ENCODE peak calls at places on chromosomes 3 and 15, in six cellular contexts. C is GM23338, W is WTC11, G is HepG2, A is K562, N is H1. S is an unnamed sample.

GRCh38 chr15:86021281-86022264 is 58.1 kb upstream of the AGBL1 start:
- DNase-seq in C (no peak), G (no peak), W (no peak), A (no peak), N (no peak), S (no peak)

GRCh38 chr15:34900748-34901147 is 68.8 kb downstream of the AQR start:
- DNase-seq in W (no peak), N (no peak), C (no peak), G (no peak), A (no peak), S (no peak)

GRCh38 chr3:161268601-161269000 is 47.5 kb downstream of the NMD3 start:
- DNase-seq in A (no peak), C (no peak), W (no peak), N (no peak), G (no peak), S (no peak)

GRCh38 chr3:129663045-129663446 is 56.6 kb upstream of the PLXND1 start:
- DNase-seq in N (peak), G (peak), W (no peak), C (peak), A (no peak), S (no peak)

GRCh38 chr3:70916375-70917055 is 604.1 kb upstream of the MDFIC2 start:
- DNase-seq in W (no peak), N (no peak), A (peak), G (peak), C (no peak), S (no peak)

GRCh38 chr15:30958219-30958618 is 33.2 kb downstream of the MTMR10 start:
- DNase-seq in G (no peak), A (no peak), C (no peak), W (no peak), N (no peak), S (no peak)

GRCh38 chr3:194686816-194687637 is 1.3 kb downstream of the FAM43A start:
- DNase-seq in G (no peak), A (no peak), W (no peak), C (peak), N (no peak), S (no peak)

GRCh38 chr3:71444028-71444860 is 139.3 kb downstream of the FOXP1 start:
- DNase-seq in N (no peak), W (no peak), A (no peak), G (no peak), C (no peak), S (peak)

GRCh38 chr15:52252781-52253180 is 42.8 kb downstream of the MYO5C start:
- DNase-seq in W (no peak), A (no peak), C (no peak), N (no peak), G (peak), S (no peak)

GRCh38 chr3:72816843-72817485 is 31.3 kb downstream of the SHQ1 start:
- DNase-seq in G (no peak), W (no peak), A (no peak), N (no peak), C (no peak), S (no peak)

GRCh38 chr3:129855454-129856419 is 37.8 kb downstream of the TMCC1 start:
- DNase-seq in G (no peak), A (no peak), C (no peak), N (no peak), W (no peak), S (no peak)

GRCh38 chr3:184335661-184336483 is 1.5 kb upstream of the FAM131A start:
- DNase-seq in W (peak), N (peak), A (peak), G (peak), C (peak), S (no peak)

GRCh38 chr3:142993958-142994442 is 7.4 kb upstream of the U2SURP start:
- DNase-seq in C (peak), A (peak), N (no peak), G (peak), W (peak), S (no peak)

GRCh38 chr15:25689592-25689991 is 173.5 kb downstream of the ATP10A start:
- DNase-seq in A (no peak), N (no peak), W (peak), G (no peak), C (peak), S (no peak)

GRCh38 chr3:134076816-134077215 is 47.1 kb upstream of the SLCO2A1 start:
- DNase-seq in G (no peak), W (no peak), A (no peak), C (no peak), N (no peak), S (no peak)

GRCh38 chr3:178206554-178206953 is 329.7 kb upstream of the KCNMB2 start:
- DNase-seq in C (no peak), A (no peak), G (no peak), N (no peak), W (no peak), S (no peak)

GRCh38 chr3:9915252-9916141 is 1.4 kb upstream of the IL17RC start:
- DNase-seq in A (no peak), W (peak), G (peak), C (peak), N (no peak), S (no peak)
- TF ChIP-seq CREB1 in A (peak), W (peak), G (no peak), C (no peak), N (no peak), S (no peak)

GRCh38 chr15:89900849-89901248 is 7.1 kb upstream of the AP3S2 start:
- DNase-seq in W (no peak), G (no peak), A (no peak), N (no peak), C (no peak), S (no peak)
- TF ChIP-seq CREB1 in W (no peak), G (no peak), A (no peak), N (no peak), C (no peak), S (no peak)

GRCh38 chr3:100665230-100665629 is 44.1 kb upstream of the TFG start:
- DNase-seq in W (no peak), A (no peak), G (no peak), N (no peak), C (no peak), S (peak)
- TF ChIP-seq CREB1 in W (no peak), A (no peak), G (no peak), N (no peak), C (no peak), S (no peak)

DNA sequence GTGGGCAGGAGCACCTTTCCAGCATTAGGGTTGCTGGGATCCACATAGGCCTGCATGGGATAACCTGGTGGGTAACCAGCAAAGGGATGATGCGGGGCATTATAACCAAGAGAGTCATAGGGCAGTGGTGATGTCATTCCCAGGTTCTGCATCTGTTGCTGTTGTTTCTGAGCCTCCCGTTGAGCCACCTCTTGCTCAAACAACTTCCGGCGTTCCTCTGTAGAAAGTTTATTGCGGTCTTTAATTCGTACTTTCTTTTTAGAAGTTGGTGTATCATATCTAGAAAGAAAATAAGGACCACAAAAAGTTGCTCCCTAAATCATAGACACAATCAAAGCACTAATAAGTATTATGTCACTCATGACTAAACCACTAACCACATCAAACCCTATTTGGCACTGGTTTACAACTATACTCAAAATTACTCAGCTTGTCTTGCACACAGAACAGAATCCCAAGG is 77.8 kb downstream of the NBEAL2 start:
- DNase-seq in N (no peak), C (no peak), G (no peak), A (no peak), W (no peak), S (no peak)
- TF ChIP-seq CREB1 in N (no peak), C (no peak), G (no peak), A (no peak), W (no peak), S (no peak)

S was measured in GM12878.